ENCODE peak calls at places on chromosomes 4 and X, in five cellular contexts. S is mucosa of descending colon, P is H1, B is iPS DF 6.9, D is transverse colon. K is an unnamed sample.

GRCh38 chr4:181293541-181293940 is 949.7 kb upstream of the TENM3 start:
- DNase-seq in S (no peak), B (no peak), P (no peak), D (no peak), K (no peak)

GRCh38 chr4:177464026-177464425 is 21.8 kb upstream of the AGA start:
- DNase-seq in S (no peak), D (no peak), B (no peak), P (no peak), K (no peak)

GRCh38 chr4:143406523-143406922 is 69.8 kb downstream of the GAB1 start:
- DNase-seq in D (peak; percentile 45), S (no peak), B (no peak), P (no peak), K (no peak)

GRCh38 chr4:157804986-157805385 is 367.8 kb downstream of the GASK1B start:
- DNase-seq in S (no peak), D (no peak), B (no peak), P (no peak), K (no peak)

GRCh38 chr4:4969298-4969697 is 50.0 kb downstream of the CYTL1 start:
- DNase-seq in P (no peak), D (no peak), B (no peak), S (no peak), K (no peak)

GRCh38 chrX:1009771-1010170 is 202.7 kb downstream of the CRLF2 start:
- DNase-seq in P (no peak), B (no peak), D (no peak), S (no peak), K (peak; percentile 48)

GRCh38 chr4:40245794-40246546 is 49.1 kb downstream of the RHOH start:
- DNase-seq in P (no peak), S (no peak), B (no peak), D (no peak), K (no peak)

GRCh38 chrX:16671005-16671404 is 21.0 kb downstream of the S100G start:
- DNase-seq in B (no peak), P (no peak), D (no peak), S (no peak), K (no peak)

GRCh38 chr4:42655921-42656735 is 777 bp downstream of the ATP8A1 start:
- DNase-seq in S (peak; percentile 77), P (no peak), B (no peak), D (peak; percentile 65), K (peak; percentile 78)

GRCh38 chr4:21856754-21857153 is 91.8 kb downstream of the KCNIP4 start:
- DNase-seq in B (no peak), D (no peak), P (no peak), S (no peak), K (no peak)

GRCh38 chr4:3338321-3338838 is 45.6 kb downstream of the RGS12 start:
- DNase-seq in S (no peak), D (no peak), P (no peak), B (no peak), K (no peak)

GRCh38 chr4:159446266-159446976 is 343.5 kb downstream of the RAPGEF2 start:
- DNase-seq in P (peak; percentile 23), S (no peak), B (peak; percentile 18), D (peak; percentile 9), K (no peak)

GRCh38 chr4:169070071-169070894 is 60.2 kb upstream of the CBR4 start:
- DNase-seq in D (peak; percentile 73), S (peak; percentile 63), P (peak; percentile 69), B (peak; percentile 55), K (no peak)

GRCh38 chr4:119729815-119730643 is 101.4 kb upstream of the PDE5A start:
- DNase-seq in S (peak; percentile 70), D (peak; percentile 73), P (no peak), B (no peak), K (no peak)

GRCh38 chrX:151697537-151697936 is 2.3 kb downstream of the PRRG3 start:
- DNase-seq in D (no peak), B (no peak), P (no peak), S (no peak), K (no peak)

GRCh38 chr4:165101641-165102040 is 11.0 kb downstream of the TMEM192 start:
- DNase-seq in B (no peak), P (no peak), S (no peak), D (no peak), K (no peak)

DNA sequence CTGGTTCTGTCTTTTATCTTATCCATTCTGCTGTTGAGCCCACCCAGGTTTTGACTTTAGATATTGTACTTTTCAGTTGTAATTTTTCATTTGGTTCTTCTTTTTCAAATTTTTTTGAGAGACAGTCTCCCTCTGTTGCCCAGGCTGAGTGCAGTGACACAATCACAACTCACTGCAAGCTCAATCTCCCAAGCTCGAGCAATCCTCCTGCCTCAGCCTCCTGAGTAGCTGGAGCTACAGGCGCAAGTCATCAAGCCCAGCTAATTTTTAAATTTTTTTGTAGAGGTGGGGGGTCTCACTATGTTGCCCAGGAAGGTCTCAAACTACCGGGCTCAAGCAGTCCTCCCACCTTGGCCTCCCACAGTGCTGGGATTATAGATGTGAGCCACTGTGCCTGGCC is 25.7 kb downstream of the LETM1 start:
- DNase-seq in B (no peak), S (no peak), P (no peak), D (no peak), K (no peak)
- H3K4me1 ChIP-seq in B (peaks cover 2% of the 10 kb centered on the region), S (no peaks in the 10 kb centered on the region), P (no peaks in the 10 kb centered on the region), D (no peaks in the 10 kb centered on the region), K (no peaks in the 10 kb centered on the region)

GRCh38 chr4:112751447-112751846 is 114.5 kb downstream of the LARP7 start:
- DNase-seq in D (no peak), S (no peak), B (no peak), P (peak; percentile 38), K (no peak)

GRCh38 chr4:112752510-112752909 is 115.6 kb downstream of the LARP7 start:
- DNase-seq in P (no peak), S (no peak), D (no peak), B (no peak), K (no peak)

GRCh38 chr4:112753333-112753732 is 116.4 kb downstream of the LARP7 start:
- DNase-seq in P (no peak), S (no peak), D (no peak), B (no peak), K (no peak)

GRCh38 chr4:112748352-112748900 is 111.5 kb downstream of the LARP7 start:
- DNase-seq in B (no peak), S (no peak), D (no peak), P (no peak), K (no peak)

DNA sequence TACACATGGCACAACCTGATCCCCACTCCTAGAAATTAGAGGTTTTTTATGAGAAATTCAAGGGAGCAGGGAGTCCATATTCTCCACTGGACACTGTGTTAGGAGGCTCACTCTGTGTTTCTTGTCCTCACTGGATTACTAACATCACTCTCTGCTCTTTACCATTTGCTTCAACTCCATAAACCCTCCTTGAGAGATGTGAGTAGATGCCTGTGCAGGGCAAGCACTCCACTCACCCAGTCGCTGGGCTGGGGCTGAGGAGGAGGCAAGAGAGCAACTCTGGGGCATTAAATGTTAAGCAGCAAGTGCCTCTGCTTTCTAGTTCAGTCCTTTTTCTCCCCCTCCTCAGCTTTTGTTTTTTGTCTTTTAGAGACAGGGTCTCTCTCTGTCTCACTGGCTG is 115.1 kb downstream of the LARP7 start:
- DNase-seq in P (no peak), S (no peak), B (no peak), D (no peak), K (no peak)
- H3K4me1 ChIP-seq in P (peaks cover 4% of the 10 kb centered on the region), S (no peaks in the 10 kb centered on the region), B (no peaks in the 10 kb centered on the region), D (no peaks in the 10 kb centered on the region), K (no peaks in the 10 kb centered on the region)

GRCh38 chr4:20194079-20195013 is 57.4 kb upstream of the SLIT2 start:
- DNase-seq in S (no peak), B (no peak), P (no peak), D (no peak), K (no peak)

GRCh38 chr4:20195071-20195885 is 56.4 kb upstream of the SLIT2 start:
- DNase-seq in D (no peak), P (no peak), S (no peak), B (no peak), K (no peak)

GRCh38 chr4:20192754-20193521 is 58.8 kb upstream of the SLIT2 start:
- DNase-seq in P (no peak), S (no peak), D (no peak), B (no peak), K (no peak)

GRCh38 chr4:20196476-20196875 is 55.2 kb upstream of the SLIT2 start:
- DNase-seq in S (no peak), D (no peak), P (no peak), B (no peak), K (no peak)

GRCh38 chr4:20193522-20193902 is 58.2 kb upstream of the SLIT2 start:
- DNase-seq in S (no peak), P (no peak), D (no peak), B (no peak), K (no peak)
- H3K4me1 ChIP-seq in S (no peaks in the 10 kb centered on the region), P (no peaks in the 10 kb centered on the region), D (no peaks in the 10 kb centered on the region), B (no peaks in the 10 kb centered on the region), K (peaks cover 13% of the 10 kb centered on the region)

GRCh38 chr4:185395956-185396723 is 416 bp upstream of the LRP2BP start:
- DNase-seq in B (peak; percentile 85), P (peak; percentile 86), S (peak; percentile 98), D (peak; percentile 98), K (peak; percentile 98)
- H3K4me1 ChIP-seq in B (no peaks in the 10 kb centered on the region), P (peaks cover 4% of the 10 kb centered on the region), S (peaks cover 17% of the 10 kb centered on the region), D (peaks cover 27% of the 10 kb centered on the region), K (peaks cover 12% of the 10 kb centered on the region)

DNA sequence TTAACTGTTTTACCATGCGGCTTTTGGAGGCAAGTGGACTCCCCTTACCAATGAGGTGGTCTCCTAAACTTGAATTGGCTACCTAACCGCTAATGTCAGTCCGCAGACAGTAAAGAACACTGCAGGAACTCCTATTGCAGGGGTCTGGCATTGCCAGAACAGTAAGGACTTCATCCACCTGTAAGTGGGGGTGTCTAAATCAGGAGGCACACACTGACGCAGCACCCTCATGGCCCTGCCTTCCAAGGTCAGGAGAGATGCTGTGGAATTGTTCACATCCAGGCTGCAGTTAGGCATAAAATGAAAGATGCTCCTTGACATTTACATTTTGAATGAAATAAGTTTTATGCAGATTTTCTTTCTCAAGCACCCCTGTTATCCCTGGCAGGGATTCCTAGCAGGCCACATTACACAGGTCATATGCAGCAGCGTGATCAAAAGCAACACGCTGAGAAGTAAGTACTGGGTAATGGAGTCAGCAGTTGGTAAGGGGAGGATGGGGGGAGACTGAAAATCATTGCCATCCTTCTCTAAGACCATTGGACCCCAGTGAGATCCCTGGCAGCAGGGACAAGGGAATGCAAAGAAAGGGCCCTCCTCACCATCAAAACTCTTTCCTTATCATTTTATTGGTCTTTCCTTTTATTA is 3.8 kb downstream of the PPARGC1A start:
- DNase-seq in P (no peak), S (no peak), B (no peak), D (no peak), K (no peak)
- H3K4me1 ChIP-seq in P (peaks cover 12% of the 10 kb centered on the region), S (peaks cover 6% of the 10 kb centered on the region), B (peaks cover 6% of the 10 kb centered on the region), D (peaks cover 40% of the 10 kb centered on the region), K (peaks cover 10% of the 10 kb centered on the region)

GRCh38 chr4:105950701-105951100 is 55.4 kb downstream of the NPNT start:
- DNase-seq in P (no peak), D (no peak), S (no peak), B (no peak), K (no peak)
- H3K4me1 ChIP-seq in P (no peaks in the 10 kb centered on the region), D (no peaks in the 10 kb centered on the region), S (no peaks in the 10 kb centered on the region), B (no peaks in the 10 kb centered on the region), K (no peaks in the 10 kb centered on the region)